ENCODE peak calls at places on chromosomes 6 and 20, in seven cellular contexts. D is left ventricle myocardium inferior, A is foreskin fibroblast, P is skeletal muscle cell, B is PC-3, L is HFF-Myc, K is right atrium auricular region. U is an unnamed sample.

GRCh38 chr6:106372838-106373501 is 12.5 kb downstream of the CRYBG1 start:
- DNase-seq in L (no peak), P (no peak), K (no peak), B (no peak), D (no peak), A (no peak), U (no peak)

GRCh38 chr6:73672290-73672689 is 18.5 kb upstream of the SLC17A5 start:
- DNase-seq in K (no peak), L (no peak), B (no peak), D (no peak), P (no peak), A (no peak), U (no peak)

GRCh38 chr6:8219352-8219943 is 117.1 kb upstream of the EEF1E1 start:
- DNase-seq in K (no peak), A (peak; percentile 39), B (peak; percentile 69), D (no peak), L (peak; percentile 27), P (peak; percentile 12), U (no peak)

GRCh38 chr20:22723659-22724058 is 139.3 kb upstream of the FOXA2 start:
- DNase-seq in B (peak; percentile 35), A (peak; percentile 31), P (no peak), L (no peak), D (no peak), K (no peak), U (peak; percentile 7)

GRCh38 chr6:83431545-83432165 is 804 bp upstream of the ME1 start:
- DNase-seq in K (no peak), P (no peak), A (no peak), L (no peak), B (peak; percentile 79), D (no peak), U (no peak)

GRCh38 chr20:54459279-54459678 is 16.1 kb upstream of the DOK5 start:
- DNase-seq in A (no peak), D (no peak), B (no peak), P (no peak), K (no peak), L (no peak), U (no peak)

GRCh38 chr20:37807491-37807890 is 95.4 kb upstream of the VSTM2L start:
- DNase-seq in K (no peak), L (no peak), A (no peak), D (no peak), P (no peak), B (no peak), U (no peak)

GRCh38 chr6:132483779-132484679 is 28.9 kb downstream of the STX7 start:
- DNase-seq in A (peak; percentile 45), L (peak; percentile 50), K (no peak), B (peak; percentile 77), D (no peak), P (no peak), U (no peak)

GRCh38 chr20:24917797-24918578 is 31.1 kb upstream of the CST7 start:
- DNase-seq in K (no peak), B (peak; percentile 80), A (peak; percentile 51), D (peak; percentile 56), L (peak; percentile 19), P (peak; percentile 17), U (peak; percentile 9)

GRCh38 chr20:22342410-22342809 is 242.0 kb downstream of the FOXA2 start:
- DNase-seq in L (no peak), K (no peak), A (no peak), P (no peak), D (no peak), B (no peak), U (no peak)

GRCh38 chr20:2385496-2385895 is 4.8 kb downstream of the TGM6 start:
- DNase-seq in K (no peak), D (no peak), A (no peak), L (no peak), B (no peak), P (no peak), U (no peak)

GRCh38 chr6:11632795-11633511 is 95.4 kb downstream of the TMEM170B start:
- DNase-seq in L (no peak), D (no peak), B (peak; percentile 44), K (no peak), A (peak; percentile 63), P (no peak), U (peak; percentile 58)

GRCh38 chr6:122388945-122389344 is 10.5 kb upstream of the HSF2 start:
- DNase-seq in L (no peak), P (no peak), A (no peak), K (no peak), B (no peak), D (no peak), U (no peak)

GRCh38 chr6:127058027-127058426 is 60.4 kb upstream of the RSPO3 start:
- DNase-seq in L (peak; percentile 17), B (peak; percentile 7), P (peak; percentile 56), D (no peak), A (peak; percentile 55), K (no peak), U (no peak)

GRCh38 chr6:127051571-127052260 is 66.8 kb upstream of the RSPO3 start:
- DNase-seq in P (peak; percentile 57), B (no peak), D (no peak), L (no peak), A (peak; percentile 76), K (no peak), U (peak; percentile 73)

GRCh38 chr6:127058936-127059335 is 59.5 kb upstream of the RSPO3 start:
- DNase-seq in L (no peak), B (no peak), P (no peak), D (no peak), K (no peak), A (no peak), U (no peak)

GRCh38 chr6:127053032-127053908 is 65.2 kb upstream of the RSPO3 start:
- DNase-seq in K (no peak), P (no peak), L (no peak), D (no peak), B (no peak), A (peak; percentile 50), U (no peak)
- H3K4me3 ChIP-seq in K (no peak overlapping the region), P (no peak overlapping the region), L (no peak overlapping the region), D (no peak overlapping the region), B (no peak overlapping the region), A (no peak overlapping the region), U (no peak overlapping the region)

GRCh38 chr6:162730502-162730901 is 2.7 kb downstream of the PACRG start:
- DNase-seq in B (no peak), P (no peak), A (no peak), L (no peak), D (no peak), K (no peak), U (no peak)

GRCh38 chr6:162728706-162729105 is 932 bp downstream of the PACRG start:
- DNase-seq in D (no peak), L (no peak), K (no peak), B (no peak), P (no peak), A (no peak), U (no peak)

GRCh38 chr6:162727347-162728176 is at the start of the genes PACRG and PRKN:
- DNase-seq in L (peak; percentile 80), K (peak; percentile 99), B (peak; percentile 97), A (peak; percentile 94), D (peak; percentile 99), P (peak; percentile 89), U (peak; percentile 45)

GRCh38 chr6:162726997-162727346 is 594 bp downstream of the PRKN start:
- DNase-seq in L (no peak), A (no peak), P (no peak), K (no peak), D (no peak), B (peak; percentile 3), U (no peak)

DNA sequence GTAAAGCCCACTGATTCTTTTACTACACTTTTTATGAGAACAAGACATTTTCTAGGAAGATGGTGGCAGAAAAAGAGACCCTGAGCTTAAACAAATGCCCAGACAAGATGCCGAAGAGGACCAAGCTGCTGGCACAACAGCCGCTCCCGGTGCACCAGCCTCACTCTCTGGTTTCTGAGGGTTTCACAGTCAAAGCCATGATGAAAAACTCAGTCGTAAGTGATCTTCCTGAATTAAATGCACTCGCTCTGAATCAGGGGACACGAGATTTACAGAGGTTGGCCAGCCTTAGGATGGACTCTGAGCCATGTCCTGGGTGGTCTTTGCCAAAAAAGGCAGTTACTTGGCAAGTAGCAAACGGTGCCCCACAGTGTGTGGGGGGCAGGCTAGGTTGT is 400 bp downstream of the PACRG start:
- DNase-seq in B (no peak), L (no peak), A (no peak), K (no peak), D (no peak), P (no peak), U (no peak)
- H3K4me3 ChIP-seq in B (peak overlapping the region; percentile 61), L (peak overlapping the region; percentile 62), A (peak overlapping the region; percentile 83), K (peak overlapping the region; percentile 97), D (peak overlapping the region; percentile 88), P (peak overlapping the region; percentile 88), U (peak overlapping the region; percentile 54)

GRCh38 chr6:33290459-33290858 is 1.1 kb downstream of the PFDN6 start:
- DNase-seq in B (no peak), K (no peak), P (no peak), D (no peak), L (no peak), A (no peak), U (no peak)

GRCh38 chr6:33288141-33288941 is 698 bp downstream of the WDR46 start:
- DNase-seq in B (no peak), D (no peak), K (no peak), A (no peak), P (no peak), L (no peak), U (no peak)

GRCh38 chr6:33288942-33289783 is at the start of the genes PFDN6 and WDR46:
- DNase-seq in A (peak; percentile 80), D (peak; percentile 74), P (peak; percentile 67), B (peak; percentile 88), L (peak; percentile 73), K (peak; percentile 89), U (peak; percentile 63)

GRCh38 chr6:33286946-33287914 is 1.8 kb downstream of the WDR46 start:
- DNase-seq in L (no peak), K (no peak), D (no peak), A (no peak), B (no peak), P (no peak), U (no peak)

DNA sequence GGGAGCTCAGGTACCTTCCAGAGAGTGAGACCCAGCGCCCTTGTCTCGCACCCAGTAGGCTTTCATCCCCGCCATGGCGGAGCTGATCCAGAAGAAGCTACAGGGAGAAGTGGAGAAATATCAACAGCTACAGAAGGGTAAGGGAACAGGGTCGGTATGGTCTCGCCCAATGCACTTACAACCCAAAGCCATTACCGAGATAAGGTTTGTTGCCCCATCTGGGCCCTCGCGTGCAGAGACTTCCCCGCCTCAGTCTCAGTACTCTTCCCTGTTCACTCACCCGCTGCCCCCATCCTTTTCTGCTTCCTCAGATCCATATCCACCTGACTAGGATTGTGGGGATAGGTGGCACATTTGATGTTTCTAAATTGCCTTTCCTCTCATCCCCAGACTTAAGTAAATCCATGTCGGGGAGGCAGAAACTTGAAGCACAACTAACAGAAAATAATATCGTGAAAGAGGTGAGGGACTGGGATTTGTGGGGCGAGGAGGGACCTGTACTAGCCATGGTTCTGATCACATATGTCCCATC is 449 bp downstream of the PFDN6 start:
- DNase-seq in L (no peak), B (no peak), A (no peak), K (no peak), D (no peak), P (no peak), U (no peak)
- H3K4me3 ChIP-seq in L (peak overlapping the region; percentile 77), B (peak overlapping the region; percentile 97), A (peak overlapping the region; percentile 75), K (peak overlapping the region; percentile 72), D (peak overlapping the region; percentile 83), P (peak overlapping the region; percentile 97), U (peak overlapping the region; percentile 94)

DNA sequence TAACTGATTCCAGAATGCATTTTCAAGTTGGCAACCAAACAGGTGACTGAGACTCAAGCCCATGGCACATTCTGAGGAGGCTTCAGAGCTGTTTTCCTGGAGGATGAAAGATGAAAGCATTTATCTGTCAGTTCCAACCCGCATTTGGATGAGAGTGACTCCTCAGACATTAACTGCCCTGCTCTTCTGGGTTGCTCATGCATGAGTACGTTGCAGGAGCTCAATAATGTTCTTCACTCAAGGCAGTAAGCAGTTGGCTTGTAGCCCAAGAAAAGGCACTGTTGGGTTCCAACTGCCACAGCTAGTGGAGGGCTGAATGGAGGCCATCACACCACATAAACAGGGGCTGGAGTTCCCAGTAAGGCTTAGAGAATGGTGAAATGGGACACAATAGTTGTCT is 155.3 kb downstream of the FUT9 start:
- DNase-seq in D (no peak), L (no peak), P (no peak), K (no peak), B (no peak), A (no peak), U (no peak)
- H3K4me3 ChIP-seq in D (no peak overlapping the region), L (no peak overlapping the region), P (no peak overlapping the region), K (no peak overlapping the region), B (no peak overlapping the region), A (no peak overlapping the region), U (no peak overlapping the region)